ENCODE peak calls at places on chromosome 4, in eight cellular contexts. Q is psoas muscle; L is HFF-Myc; F is stimulated activated CD8-positive, alpha-beta memory T cell treated with anti-CD3 and anti-CD28 coated beads, Interleukin-15, amount 100 ng/mL, for 1 hour; K is substantia nigra; Y is hepatocyte; P is IMR-90; C is osteocyte. G is an unnamed sample.

GRCh38 chr4:43457866-43458265 is 565.4 kb downstream of the GRXCR1 start:
- DNase-seq in C (no peak), K (no peak), Y (no peak), Q (no peak), F (no peak), P (peak; percentile 40), L (no peak), G (no peak)

GRCh38 chr4:184529283-184529682 is 54.9 kb upstream of the IRF2 start:
- DNase-seq in F (no peak), Q (no peak), L (no peak), Y (no peak), K (no peak), C (no peak), P (no peak), G (no peak)

GRCh38 chr4:2935762-2936743 is 27.2 kb downstream of the NOP14 start:
- DNase-seq in Q (no peak), K (no peak), F (no peak), Y (peak; percentile 47), C (no peak), P (no peak), L (no peak), G (no peak)

GRCh38 chr4:122218762-122219161 is 66.6 kb downstream of the BLTP1 start:
- DNase-seq in C (no peak), Q (no peak), P (peak; percentile 7), F (no peak), L (no peak), K (no peak), Y (peak; percentile 4), G (no peak)

GRCh38 chr4:141896687-141897086 is 260.3 kb downstream of the IL15 start:
- DNase-seq in K (no peak), P (no peak), Y (no peak), F (no peak), L (no peak), Q (no peak), C (no peak), G (no peak)

GRCh38 chr4:13218316-13218958 is 265.7 kb downstream of the RAB28 start:
- DNase-seq in Y (no peak), P (no peak), K (no peak), F (no peak), C (no peak), L (no peak), Q (no peak), G (no peak)

GRCh38 chr4:88219099-88219498 is 60.7 kb upstream of the ABCG2 start:
- DNase-seq in Y (peak; percentile 70), P (peak; percentile 56), Q (no peak), L (peak; percentile 20), K (no peak), F (no peak), C (no peak), G (no peak)

GRCh38 chr4:82661153-82661552 is 99.4 kb upstream of the TMEM150C start:
- DNase-seq in F (no peak), C (no peak), K (no peak), Q (no peak), Y (no peak), L (no peak), P (no peak), G (no peak)

GRCh38 chr4:128168701-128169100 is 107.6 kb downstream of the LARP1B start:
- DNase-seq in K (no peak), L (no peak), Q (no peak), Y (no peak), F (no peak), P (no peak), C (no peak), G (no peak)

G was measured in CD14-positive monocyte.